ENCODE peak calls at places on chromosomes 4 and X, in ten cellular contexts. One of them, this sample, is unnamed.

GRCh38 chrX:153732406-153732805 is 7.8 kb downstream of the ABCD1 start:
- DNase-seq in mucosa of descending colon: no peak
- DNase-seq in H9: no peak
- DNase-seq in GM23338: no peak
- DNase-seq in effector memory CD4-positive, alpha-beta T cell: no peak
- DNase-seq in heart left ventricle: no peak
- DNase-seq in upper lobe of right lung: no peak
- DNase-seq in A549: no peak
- DNase-seq in body of pancreas: no peak
- DNase-seq in tibial artery: no peak
- DNase-seq in this sample: no peak

GRCh38 chrX:152926279-152926678 is 28.4 kb downstream of the ZNF185 start:
- DNase-seq in upper lobe of right lung: no peak
- DNase-seq in effector memory CD4-positive, alpha-beta T cell: no peak
- DNase-seq in heart left ventricle: no peak
- DNase-seq in GM23338: peak; percentile 80
- DNase-seq in A549: peak; percentile 75
- DNase-seq in body of pancreas: peak; percentile 83
- DNase-seq in tibial artery: no peak
- DNase-seq in mucosa of descending colon: no peak
- DNase-seq in H9: peak; percentile 76
- DNase-seq in this sample: peak; percentile 31

GRCh38 chrX:150736478-150736877 is 43.3 kb downstream of the MTMR1 start:
- DNase-seq in upper lobe of right lung: no peak
- DNase-seq in heart left ventricle: no peak
- DNase-seq in tibial artery: no peak
- DNase-seq in body of pancreas: no peak
- DNase-seq in mucosa of descending colon: no peak
- DNase-seq in effector memory CD4-positive, alpha-beta T cell: no peak
- DNase-seq in A549: no peak
- DNase-seq in GM23338: no peak
- DNase-seq in H9: no peak
- DNase-seq in this sample: no peak

GRCh38 chr4:47526281-47526680 is 41.2 kb downstream of the ATP10D start:
- DNase-seq in GM23338: no peak
- DNase-seq in body of pancreas: no peak
- DNase-seq in effector memory CD4-positive, alpha-beta T cell: no peak
- DNase-seq in H9: no peak
- DNase-seq in A549: no peak
- DNase-seq in heart left ventricle: no peak
- DNase-seq in tibial artery: no peak
- DNase-seq in upper lobe of right lung: no peak
- DNase-seq in mucosa of descending colon: no peak
- DNase-seq in this sample: no peak

GRCh38 chr4:106584590-106584989 is 216.0 kb upstream of the GIMD1 start:
- DNase-seq in GM23338: no peak
- DNase-seq in mucosa of descending colon: no peak
- DNase-seq in effector memory CD4-positive, alpha-beta T cell: no peak
- DNase-seq in tibial artery: no peak
- DNase-seq in H9: no peak
- DNase-seq in body of pancreas: no peak
- DNase-seq in heart left ventricle: no peak
- DNase-seq in upper lobe of right lung: no peak
- DNase-seq in A549: no peak
- DNase-seq in this sample: no peak

GRCh38 chrX:17635231-17635630 is 102.1 kb upstream of the SCML1 start:
- DNase-seq in H9: peak; percentile 89
- DNase-seq in heart left ventricle: no peak
- DNase-seq in body of pancreas: peak; percentile 46
- DNase-seq in GM23338: peak; percentile 83
- DNase-seq in effector memory CD4-positive, alpha-beta T cell: no peak
- DNase-seq in mucosa of descending colon: peak; percentile 41
- DNase-seq in tibial artery: no peak
- DNase-seq in upper lobe of right lung: no peak
- DNase-seq in A549: no peak
- DNase-seq in this sample: no peak

GRCh38 chr4:64539234-64539849 is 130.1 kb upstream of the TECRL start:
- DNase-seq in effector memory CD4-positive, alpha-beta T cell: no peak
- DNase-seq in upper lobe of right lung: no peak
- DNase-seq in A549: peak; percentile 15
- DNase-seq in heart left ventricle: peak; percentile 38
- DNase-seq in H9: peak; percentile 43
- DNase-seq in body of pancreas: peak; percentile 52
- DNase-seq in mucosa of descending colon: no peak
- DNase-seq in GM23338: peak; percentile 78
- DNase-seq in tibial artery: no peak
- DNase-seq in this sample: no peak

GRCh38 chr4:82215800-82216199 is 158.0 kb downstream of the HNRNPD start:
- DNase-seq in GM23338: no peak
- DNase-seq in A549: no peak
- DNase-seq in upper lobe of right lung: no peak
- DNase-seq in H9: no peak
- DNase-seq in mucosa of descending colon: no peak
- DNase-seq in tibial artery: no peak
- DNase-seq in effector memory CD4-positive, alpha-beta T cell: no peak
- DNase-seq in heart left ventricle: no peak
- DNase-seq in body of pancreas: no peak
- DNase-seq in this sample: no peak

GRCh38 chr4:178395798-178396197 is 953.6 kb upstream of the AGA start:
- DNase-seq in mucosa of descending colon: peak; percentile 34
- DNase-seq in A549: no peak
- DNase-seq in body of pancreas: peak; percentile 11
- DNase-seq in effector memory CD4-positive, alpha-beta T cell: no peak
- DNase-seq in upper lobe of right lung: no peak
- DNase-seq in heart left ventricle: no peak
- DNase-seq in tibial artery: no peak
- DNase-seq in GM23338: peak; percentile 31
- DNase-seq in H9: peak; percentile 60
- DNase-seq in this sample: no peak

GRCh38 chr4:1896658-1896991 is 25.4 kb downstream of the NSD2 start:
- DNase-seq in upper lobe of right lung: peak; percentile 13
- DNase-seq in tibial artery: no peak
- DNase-seq in mucosa of descending colon: no peak
- DNase-seq in heart left ventricle: no peak
- DNase-seq in body of pancreas: no peak
- DNase-seq in H9: no peak
- DNase-seq in A549: no peak
- DNase-seq in effector memory CD4-positive, alpha-beta T cell: no peak
- DNase-seq in GM23338: no peak
- DNase-seq in this sample: no peak
- H3K4me1 ChIP-seq in upper lobe of right lung: no peaks in the 10 kb centered on the region
- H3K4me1 ChIP-seq in tibial artery: no peaks in the 10 kb centered on the region
- H3K4me1 ChIP-seq in mucosa of descending colon: no peaks in the 10 kb centered on the region
- H3K4me1 ChIP-seq in heart left ventricle: no peaks in the 10 kb centered on the region
- H3K4me1 ChIP-seq in body of pancreas: no peaks in the 10 kb centered on the region
- H3K4me1 ChIP-seq in H9: no peaks in the 10 kb centered on the region
- H3K4me1 ChIP-seq in A549: peaks cover 8% of the 10 kb centered on the region
- H3K4me1 ChIP-seq in effector memory CD4-positive, alpha-beta T cell: peaks cover 5% of the 10 kb centered on the region
- H3K4me1 ChIP-seq in GM23338: no peaks in the 10 kb centered on the region
- H3K4me1 ChIP-seq in this sample: peaks cover 5% of the 10 kb centered on the region

DNA sequence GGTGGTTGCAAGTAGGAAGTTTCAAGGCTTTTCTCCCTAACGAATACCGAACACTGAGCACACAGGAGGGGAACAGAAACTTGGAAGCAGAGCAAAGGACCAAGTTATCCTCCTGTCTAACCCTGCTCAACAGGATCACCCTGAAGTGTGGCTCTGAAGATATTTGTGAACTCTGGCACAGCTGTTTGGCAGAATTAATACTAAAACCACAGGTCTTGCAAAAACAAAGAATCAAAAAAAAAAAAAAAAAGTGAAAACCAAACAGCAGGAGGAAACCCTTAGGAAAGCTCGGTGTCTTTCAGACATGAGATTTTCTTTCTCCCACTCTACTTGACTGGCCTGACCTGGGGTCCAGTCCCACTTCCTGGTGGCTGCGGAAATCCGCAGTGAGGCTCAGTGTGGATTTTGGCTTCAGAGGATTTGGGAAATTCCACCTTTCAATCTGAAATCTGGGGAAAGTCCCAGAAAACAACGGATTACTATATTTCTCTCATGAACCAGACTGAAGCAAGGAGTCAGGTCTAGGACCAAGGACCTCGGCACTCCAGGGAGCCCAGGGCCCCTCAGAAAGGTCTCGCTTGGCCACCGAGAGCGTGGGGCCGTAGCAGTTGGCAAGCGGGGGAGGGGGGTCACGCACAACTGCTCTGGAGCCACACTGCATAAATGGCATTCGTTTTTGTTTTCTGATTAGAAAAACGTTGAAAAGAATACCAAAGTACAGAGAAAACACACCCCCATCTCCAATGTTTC is 867 bp downstream of the TIFA start:
- DNase-seq in H9: no peak
- DNase-seq in A549: peak; percentile 10
- DNase-seq in upper lobe of right lung: no peak
- DNase-seq in tibial artery: no peak
- DNase-seq in mucosa of descending colon: peak; percentile 52
- DNase-seq in heart left ventricle: no peak
- DNase-seq in body of pancreas: peak; percentile 56
- DNase-seq in GM23338: no peak
- DNase-seq in effector memory CD4-positive, alpha-beta T cell: peak; percentile 39
- DNase-seq in this sample: no peak
- H3K4me1 ChIP-seq in H9: no peaks in the 10 kb centered on the region
- H3K4me1 ChIP-seq in A549: peaks cover 5% of the 10 kb centered on the region
- H3K4me1 ChIP-seq in upper lobe of right lung: peaks cover 10% of the 10 kb centered on the region
- H3K4me1 ChIP-seq in tibial artery: no peaks in the 10 kb centered on the region
- H3K4me1 ChIP-seq in mucosa of descending colon: peaks cover 5% of the 10 kb centered on the region
- H3K4me1 ChIP-seq in heart left ventricle: no peaks in the 10 kb centered on the region
- H3K4me1 ChIP-seq in body of pancreas: peaks cover 46% of the 10 kb centered on the region
- H3K4me1 ChIP-seq in GM23338: peaks cover 5% of the 10 kb centered on the region
- H3K4me1 ChIP-seq in effector memory CD4-positive, alpha-beta T cell: peaks cover 37% of the 10 kb centered on the region
- H3K4me1 ChIP-seq in this sample: peaks cover 50% of the 10 kb centered on the region

DNA sequence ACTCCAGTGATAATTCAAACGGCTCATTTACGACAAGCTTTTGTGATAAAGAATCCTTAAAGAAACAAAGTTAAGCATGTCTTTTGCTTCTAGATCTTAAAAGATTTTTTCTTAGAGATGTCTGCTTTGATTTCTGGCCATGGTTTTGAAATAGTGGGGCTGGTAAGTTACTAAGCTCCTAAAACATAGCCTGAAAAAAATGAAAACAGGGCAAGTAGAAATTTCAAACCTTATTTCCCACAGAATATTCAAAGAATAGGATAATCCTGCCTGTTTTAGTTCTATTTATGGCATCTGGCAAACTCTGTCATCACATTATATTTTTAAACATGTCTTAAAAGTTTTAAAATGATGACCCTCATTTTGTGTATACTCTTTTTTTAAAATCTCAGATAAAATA is 318.3 kb downstream of the ARHGAP24 start:
- DNase-seq in heart left ventricle: no peak
- DNase-seq in tibial artery: no peak
- DNase-seq in GM23338: no peak
- DNase-seq in H9: no peak
- DNase-seq in body of pancreas: no peak
- DNase-seq in A549: no peak
- DNase-seq in effector memory CD4-positive, alpha-beta T cell: no peak
- DNase-seq in mucosa of descending colon: no peak
- DNase-seq in upper lobe of right lung: no peak
- DNase-seq in this sample: no peak
- H3K4me1 ChIP-seq in heart left ventricle: peaks cover 7% of the 10 kb centered on the region
- H3K4me1 ChIP-seq in tibial artery: no peaks in the 10 kb centered on the region
- H3K4me1 ChIP-seq in GM23338: no peaks in the 10 kb centered on the region
- H3K4me1 ChIP-seq in H9: no peaks in the 10 kb centered on the region
- H3K4me1 ChIP-seq in body of pancreas: peaks cover 19% of the 10 kb centered on the region
- H3K4me1 ChIP-seq in A549: no peaks in the 10 kb centered on the region
- H3K4me1 ChIP-seq in effector memory CD4-positive, alpha-beta T cell: no peaks in the 10 kb centered on the region
- H3K4me1 ChIP-seq in mucosa of descending colon: no peaks in the 10 kb centered on the region
- H3K4me1 ChIP-seq in upper lobe of right lung: peaks cover 2% of the 10 kb centered on the region
- H3K4me1 ChIP-seq in this sample: no peaks in the 10 kb centered on the region

GRCh38 chr4:184352891-184353290 is 121.5 kb downstream of the IRF2 start:
- DNase-seq in effector memory CD4-positive, alpha-beta T cell: no peak
- DNase-seq in A549: no peak
- DNase-seq in upper lobe of right lung: no peak
- DNase-seq in H9: no peak
- DNase-seq in tibial artery: no peak
- DNase-seq in GM23338: no peak
- DNase-seq in heart left ventricle: no peak
- DNase-seq in body of pancreas: no peak
- DNase-seq in mucosa of descending colon: no peak
- DNase-seq in this sample: no peak

GRCh38 chr4:184350213-184350817 is 124.0 kb downstream of the IRF2 start:
- DNase-seq in effector memory CD4-positive, alpha-beta T cell: no peak
- DNase-seq in tibial artery: no peak
- DNase-seq in heart left ventricle: no peak
- DNase-seq in upper lobe of right lung: no peak
- DNase-seq in mucosa of descending colon: no peak
- DNase-seq in GM23338: no peak
- DNase-seq in A549: no peak
- DNase-seq in body of pancreas: no peak
- DNase-seq in H9: no peak
- DNase-seq in this sample: no peak

GRCh38 chr4:184351560-184352451 is 122.5 kb downstream of the IRF2 start:
- DNase-seq in tibial artery: no peak
- DNase-seq in GM23338: no peak
- DNase-seq in H9: no peak
- DNase-seq in effector memory CD4-positive, alpha-beta T cell: no peak
- DNase-seq in body of pancreas: no peak
- DNase-seq in mucosa of descending colon: no peak
- DNase-seq in heart left ventricle: no peak
- DNase-seq in A549: no peak
- DNase-seq in upper lobe of right lung: no peak
- DNase-seq in this sample: no peak

GRCh38 chr4:184349283-184350039 is 124.9 kb downstream of the IRF2 start:
- DNase-seq in effector memory CD4-positive, alpha-beta T cell: no peak
- DNase-seq in tibial artery: no peak
- DNase-seq in body of pancreas: peak; percentile 52
- DNase-seq in heart left ventricle: no peak
- DNase-seq in H9: no peak
- DNase-seq in A549: no peak
- DNase-seq in mucosa of descending colon: peak; percentile 76
- DNase-seq in GM23338: no peak
- DNase-seq in upper lobe of right lung: no peak
- DNase-seq in this sample: no peak

GRCh38 chr4:184350964-184351363 is 123.4 kb downstream of the IRF2 start:
- DNase-seq in heart left ventricle: no peak
- DNase-seq in mucosa of descending colon: no peak
- DNase-seq in A549: no peak
- DNase-seq in H9: no peak
- DNase-seq in GM23338: no peak
- DNase-seq in body of pancreas: no peak
- DNase-seq in upper lobe of right lung: no peak
- DNase-seq in tibial artery: no peak
- DNase-seq in effector memory CD4-positive, alpha-beta T cell: no peak
- DNase-seq in this sample: no peak
- H3K4me1 ChIP-seq in heart left ventricle: peaks cover 36% of the 10 kb centered on the region
- H3K4me1 ChIP-seq in mucosa of descending colon: peaks cover 36% of the 10 kb centered on the region
- H3K4me1 ChIP-seq in A549: peaks cover 19% of the 10 kb centered on the region
- H3K4me1 ChIP-seq in H9: peaks cover 16% of the 10 kb centered on the region
- H3K4me1 ChIP-seq in GM23338: peaks cover 20% of the 10 kb centered on the region
- H3K4me1 ChIP-seq in body of pancreas: peaks cover 52% of the 10 kb centered on the region
- H3K4me1 ChIP-seq in upper lobe of right lung: peaks cover 44% of the 10 kb centered on the region
- H3K4me1 ChIP-seq in tibial artery: no peaks in the 10 kb centered on the region
- H3K4me1 ChIP-seq in effector memory CD4-positive, alpha-beta T cell: peaks cover 5% of the 10 kb centered on the region
- H3K4me1 ChIP-seq in this sample: peaks cover 10% of the 10 kb centered on the region

This sample was measured in CD8-positive, alpha-beta memory T cell.